ENCODE peak calls at places on chromosomes 4 and X, in ten cellular contexts. One of them, this sample, is unnamed.

GRCh38 chr4:147749811-147750321 is 18.0 kb downstream of the ARHGAP10 start:
- DNase-seq in T-helper 1 cell: no peak
- DNase-seq in endothelial cell: no peak
- DNase-seq in activated CD8-positive, alpha-beta memory T cell treated with anti-CD3 and anti-CD28 coated beads, Interleukin-2, amount 50 U/mL, for 48 hours: no peak
- DNase-seq in HCEC 1CT: no peak
- DNase-seq in glutamatergic neuron: no peak
- DNase-seq in NB4: no peak
- DNase-seq in M059J: no peak
- DNase-seq in transverse colon: no peak
- DNase-seq in PC-3: no peak
- DNase-seq in this sample: no peak

GRCh38 chrX:150968862-150969720 is 14.0 kb upstream of the HMGB3 start:
- DNase-seq in T-helper 1 cell: no peak
- DNase-seq in endothelial cell: no peak
- DNase-seq in activated CD8-positive, alpha-beta memory T cell treated with anti-CD3 and anti-CD28 coated beads, Interleukin-2, amount 50 U/mL, for 48 hours: no peak
- DNase-seq in HCEC 1CT: no peak
- DNase-seq in glutamatergic neuron: no peak
- DNase-seq in NB4: no peak
- DNase-seq in M059J: no peak
- DNase-seq in transverse colon: peak; percentile 36
- DNase-seq in PC-3: no peak
- DNase-seq in this sample: no peak

GRCh38 chrX:2397648-2398340 is 103.0 kb downstream of the DHRSX start:
- DNase-seq in T-helper 1 cell: no peak
- DNase-seq in endothelial cell: no peak
- DNase-seq in activated CD8-positive, alpha-beta memory T cell treated with anti-CD3 and anti-CD28 coated beads, Interleukin-2, amount 50 U/mL, for 48 hours: no peak
- DNase-seq in HCEC 1CT: peak; percentile 70
- DNase-seq in glutamatergic neuron: no peak
- DNase-seq in NB4: no peak
- DNase-seq in M059J: peak; percentile 63
- DNase-seq in transverse colon: no peak
- DNase-seq in PC-3: peak; percentile 48
- DNase-seq in this sample: no peak

GRCh38 chr4:87500107-87500462 is 29.1 kb downstream of the SPARCL1 start:
- DNase-seq in T-helper 1 cell: no peak
- DNase-seq in endothelial cell: no peak
- DNase-seq in activated CD8-positive, alpha-beta memory T cell treated with anti-CD3 and anti-CD28 coated beads, Interleukin-2, amount 50 U/mL, for 48 hours: no peak
- DNase-seq in HCEC 1CT: no peak
- DNase-seq in glutamatergic neuron: no peak
- DNase-seq in NB4: no peak
- DNase-seq in M059J: no peak
- DNase-seq in transverse colon: no peak
- DNase-seq in PC-3: no peak
- DNase-seq in this sample: no peak

GRCh38 chr4:6591305-6591704 is 16.3 kb downstream of the MAN2B2 start:
- DNase-seq in T-helper 1 cell: no peak
- DNase-seq in endothelial cell: no peak
- DNase-seq in activated CD8-positive, alpha-beta memory T cell treated with anti-CD3 and anti-CD28 coated beads, Interleukin-2, amount 50 U/mL, for 48 hours: no peak
- DNase-seq in HCEC 1CT: no peak
- DNase-seq in glutamatergic neuron: peak; percentile 83
- DNase-seq in NB4: no peak
- DNase-seq in M059J: no peak
- DNase-seq in transverse colon: no peak
- DNase-seq in PC-3: no peak
- DNase-seq in this sample: no peak

GRCh38 chr4:138659640-138660325 is 355.8 kb upstream of the NOCT start:
- DNase-seq in T-helper 1 cell: no peak
- DNase-seq in endothelial cell: no peak
- DNase-seq in activated CD8-positive, alpha-beta memory T cell treated with anti-CD3 and anti-CD28 coated beads, Interleukin-2, amount 50 U/mL, for 48 hours: no peak
- DNase-seq in HCEC 1CT: no peak
- DNase-seq in glutamatergic neuron: no peak
- DNase-seq in NB4: no peak
- DNase-seq in M059J: peak; percentile 68
- DNase-seq in transverse colon: no peak
- DNase-seq in PC-3: peak; percentile 77
- DNase-seq in this sample: no peak

GRCh38 chrX:13077168-13077567 is 32.7 kb upstream of the FAM9C start:
- DNase-seq in T-helper 1 cell: peak; percentile 66
- DNase-seq in endothelial cell: no peak
- DNase-seq in activated CD8-positive, alpha-beta memory T cell treated with anti-CD3 and anti-CD28 coated beads, Interleukin-2, amount 50 U/mL, for 48 hours: no peak
- DNase-seq in HCEC 1CT: peak; percentile 15
- DNase-seq in glutamatergic neuron: no peak
- DNase-seq in NB4: peak; percentile 78
- DNase-seq in M059J: peak; percentile 79
- DNase-seq in transverse colon: no peak
- DNase-seq in PC-3: peak; percentile 56
- DNase-seq in this sample: no peak

GRCh38 chrX:106246511-106246910 is 78.4 kb downstream of the PWWP3B start:
- DNase-seq in T-helper 1 cell: no peak
- DNase-seq in endothelial cell: no peak
- DNase-seq in activated CD8-positive, alpha-beta memory T cell treated with anti-CD3 and anti-CD28 coated beads, Interleukin-2, amount 50 U/mL, for 48 hours: no peak
- DNase-seq in HCEC 1CT: no peak
- DNase-seq in glutamatergic neuron: no peak
- DNase-seq in NB4: no peak
- DNase-seq in M059J: no peak
- DNase-seq in transverse colon: no peak
- DNase-seq in PC-3: peak; percentile 53
- DNase-seq in this sample: no peak

GRCh38 chr4:124854968-124855367 is 142.4 kb upstream of the ANKRD50 start:
- DNase-seq in T-helper 1 cell: no peak
- DNase-seq in endothelial cell: no peak
- DNase-seq in activated CD8-positive, alpha-beta memory T cell treated with anti-CD3 and anti-CD28 coated beads, Interleukin-2, amount 50 U/mL, for 48 hours: no peak
- DNase-seq in HCEC 1CT: peak; percentile 1
- DNase-seq in glutamatergic neuron: no peak
- DNase-seq in NB4: no peak
- DNase-seq in M059J: peak; percentile 12
- DNase-seq in transverse colon: no peak
- DNase-seq in PC-3: no peak
- DNase-seq in this sample: no peak

GRCh38 chrX:11212741-11213140 is 80.5 kb upstream of the AMELX start:
- DNase-seq in T-helper 1 cell: no peak
- DNase-seq in endothelial cell: no peak
- DNase-seq in activated CD8-positive, alpha-beta memory T cell treated with anti-CD3 and anti-CD28 coated beads, Interleukin-2, amount 50 U/mL, for 48 hours: no peak
- DNase-seq in HCEC 1CT: no peak
- DNase-seq in glutamatergic neuron: no peak
- DNase-seq in NB4: no peak
- DNase-seq in M059J: no peak
- DNase-seq in transverse colon: no peak
- DNase-seq in PC-3: no peak
- DNase-seq in this sample: no peak

GRCh38 chrX:131262200-131262599 is 26.9 kb downstream of the IGSF1 start:
- DNase-seq in T-helper 1 cell: no peak
- DNase-seq in endothelial cell: no peak
- DNase-seq in activated CD8-positive, alpha-beta memory T cell treated with anti-CD3 and anti-CD28 coated beads, Interleukin-2, amount 50 U/mL, for 48 hours: no peak
- DNase-seq in HCEC 1CT: no peak
- DNase-seq in glutamatergic neuron: no peak
- DNase-seq in NB4: no peak
- DNase-seq in M059J: no peak
- DNase-seq in transverse colon: no peak
- DNase-seq in PC-3: no peak
- DNase-seq in this sample: no peak

GRCh38 chrX:136030357-136031225 is 45.4 kb downstream of the SLC9A6 start:
- DNase-seq in T-helper 1 cell: no peak
- DNase-seq in endothelial cell: no peak
- DNase-seq in activated CD8-positive, alpha-beta memory T cell treated with anti-CD3 and anti-CD28 coated beads, Interleukin-2, amount 50 U/mL, for 48 hours: no peak
- DNase-seq in HCEC 1CT: peak; percentile 34
- DNase-seq in glutamatergic neuron: no peak
- DNase-seq in NB4: no peak
- DNase-seq in M059J: peak; percentile 27
- DNase-seq in transverse colon: peak; percentile 36
- DNase-seq in PC-3: no peak
- DNase-seq in this sample: no peak

GRCh38 chr4:31081375-31081774 is 361.2 kb downstream of the PCDH7 start:
- DNase-seq in T-helper 1 cell: no peak
- DNase-seq in endothelial cell: no peak
- DNase-seq in activated CD8-positive, alpha-beta memory T cell treated with anti-CD3 and anti-CD28 coated beads, Interleukin-2, amount 50 U/mL, for 48 hours: no peak
- DNase-seq in HCEC 1CT: peak; percentile 50
- DNase-seq in glutamatergic neuron: no peak
- DNase-seq in NB4: no peak
- DNase-seq in M059J: no peak
- DNase-seq in transverse colon: no peak
- DNase-seq in PC-3: peak; percentile 49
- DNase-seq in this sample: no peak

GRCh38 chr4:111449657-111450056 is 695.6 kb upstream of the FAM241A start:
- DNase-seq in T-helper 1 cell: no peak
- DNase-seq in endothelial cell: no peak
- DNase-seq in activated CD8-positive, alpha-beta memory T cell treated with anti-CD3 and anti-CD28 coated beads, Interleukin-2, amount 50 U/mL, for 48 hours: no peak
- DNase-seq in HCEC 1CT: no peak
- DNase-seq in glutamatergic neuron: no peak
- DNase-seq in NB4: no peak
- DNase-seq in M059J: no peak
- DNase-seq in transverse colon: no peak
- DNase-seq in PC-3: peak; percentile 49
- DNase-seq in this sample: no peak

GRCh38 chrX:25125483-25125882 is 109.7 kb upstream of the ARX start:
- DNase-seq in T-helper 1 cell: no peak
- DNase-seq in endothelial cell: no peak
- DNase-seq in activated CD8-positive, alpha-beta memory T cell treated with anti-CD3 and anti-CD28 coated beads, Interleukin-2, amount 50 U/mL, for 48 hours: no peak
- DNase-seq in HCEC 1CT: no peak
- DNase-seq in glutamatergic neuron: no peak
- DNase-seq in NB4: no peak
- DNase-seq in M059J: no peak
- DNase-seq in transverse colon: no peak
- DNase-seq in PC-3: no peak
- DNase-seq in this sample: no peak

GRCh38 chrX:138484451-138484850 is 227.1 kb downstream of the FGF13 start:
- DNase-seq in T-helper 1 cell: no peak
- DNase-seq in endothelial cell: no peak
- DNase-seq in activated CD8-positive, alpha-beta memory T cell treated with anti-CD3 and anti-CD28 coated beads, Interleukin-2, amount 50 U/mL, for 48 hours: no peak
- DNase-seq in HCEC 1CT: no peak
- DNase-seq in glutamatergic neuron: no peak
- DNase-seq in NB4: no peak
- DNase-seq in M059J: no peak
- DNase-seq in transverse colon: no peak
- DNase-seq in PC-3: no peak
- DNase-seq in this sample: no peak

This sample was measured in effector memory CD8-positive, alpha-beta T cell.